ENCODE peak calls at places on chromosomes 7 and 10, in six cellular contexts. One of them, this sample, is unnamed.
A peak's percentile ranks its signal among the peaks of the same experiment; 100 is the strongest.

GRCh38 chr7:75969182-75969581 is 25.2 kb downstream of the TMEM120A start:
- DNase-seq in neuronal stem cell: no peak
- DNase-seq in mesenchymal stem cell: no peak
- DNase-seq in mesendoderm: no peak
- DNase-seq in IMR-90: no peak
- DNase-seq in H9: no peak
- DNase-seq in this sample: no peak

GRCh38 chr10:114245128-114245791 is 6.2 kb downstream of the VWA2 start:
- DNase-seq in IMR-90: no peak
- DNase-seq in H9: no peak
- DNase-seq in neuronal stem cell: no peak
- DNase-seq in mesendoderm: no peak
- DNase-seq in mesenchymal stem cell: no peak
- DNase-seq in this sample: peak; percentile 89

GRCh38 chr10:110326351-110327032 is 21.8 kb upstream of the SMNDC1 start:
- DNase-seq in H9: no peak
- DNase-seq in neuronal stem cell: no peak
- DNase-seq in IMR-90: peak; percentile 97
- DNase-seq in mesendoderm: no peak
- DNase-seq in mesenchymal stem cell: peak; percentile 87
- DNase-seq in this sample: no peak

GRCh38 chr7:26156454-26157365 is 4.7 kb downstream of the NFE2L3 start:
- DNase-seq in H9: no peak
- DNase-seq in mesendoderm: peak; percentile 53
- DNase-seq in IMR-90: peak; percentile 97
- DNase-seq in mesenchymal stem cell: peak; percentile 96
- DNase-seq in neuronal stem cell: no peak
- DNase-seq in this sample: peak; percentile 83

GRCh38 chr7:7228967-7229366 is 46.6 kb downstream of the C1GALT1 start:
- DNase-seq in H9: no peak
- DNase-seq in IMR-90: no peak
- DNase-seq in neuronal stem cell: no peak
- DNase-seq in mesendoderm: no peak
- DNase-seq in mesenchymal stem cell: peak; percentile 21
- DNase-seq in this sample: no peak

GRCh38 chr10:119412244-119412750 is 130.2 kb downstream of the RGS10 start:
- DNase-seq in IMR-90: peak; percentile 55
- DNase-seq in H9: no peak
- DNase-seq in mesenchymal stem cell: peak; percentile 97
- DNase-seq in mesendoderm: no peak
- DNase-seq in neuronal stem cell: no peak
- DNase-seq in this sample: no peak

GRCh38 chr10:123007558-123008378 is 827 bp downstream of the IKZF5 start:
- DNase-seq in neuronal stem cell: peak; percentile 18
- DNase-seq in H9: peak; percentile 32
- DNase-seq in mesenchymal stem cell: peak; percentile 79
- DNase-seq in mesendoderm: peak; percentile 79
- DNase-seq in IMR-90: peak; percentile 62
- DNase-seq in this sample: peak; percentile 43

GRCh38 chr7:111760043-111760442 is 197.8 kb upstream of the IMMP2L start:
- DNase-seq in neuronal stem cell: no peak
- DNase-seq in IMR-90: no peak
- DNase-seq in mesendoderm: no peak
- DNase-seq in H9: no peak
- DNase-seq in mesenchymal stem cell: no peak
- DNase-seq in this sample: no peak

GRCh38 chr7:44883961-44884360 is 1.4 kb downstream of the PURB start:
- DNase-seq in mesenchymal stem cell: no peak
- DNase-seq in neuronal stem cell: no peak
- DNase-seq in IMR-90: no peak
- DNase-seq in mesendoderm: no peak
- DNase-seq in H9: no peak
- DNase-seq in this sample: no peak

DNA sequence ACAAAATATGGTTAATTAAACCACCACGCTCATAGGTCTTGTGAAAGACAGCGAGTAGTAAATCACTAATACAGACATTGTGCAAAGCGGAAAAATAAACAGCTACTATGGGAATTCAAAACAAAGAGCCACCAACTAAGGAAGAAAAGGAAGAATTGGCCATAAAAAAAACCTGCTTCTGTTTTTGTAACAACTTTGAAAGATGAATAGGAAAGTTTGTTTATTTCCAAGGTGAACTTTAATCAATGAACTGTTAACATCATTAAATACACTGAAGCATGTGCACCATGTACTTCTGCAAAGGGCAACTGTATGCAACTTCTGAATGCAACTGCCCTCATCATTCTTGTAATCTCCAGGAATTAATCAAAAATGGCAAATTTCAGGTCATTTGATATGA is 651.1 kb downstream of the PARD3 start:
- DNase-seq in mesenchymal stem cell: peak; percentile 28
- DNase-seq in mesendoderm: no peak
- DNase-seq in H9: no peak
- DNase-seq in IMR-90: no peak
- DNase-seq in neuronal stem cell: no peak
- DNase-seq in this sample: no peak
- H3K23ac ChIP-seq in mesenchymal stem cell: no peak overlapping the region
- H3K23ac ChIP-seq in mesendoderm: no peak overlapping the region
- H3K23ac ChIP-seq in H9: no peak overlapping the region
- H3K23ac ChIP-seq in IMR-90: no peak overlapping the region
- H3K23ac ChIP-seq in neuronal stem cell: no peak overlapping the region
- H3K23ac ChIP-seq in this sample: no peak overlapping the region

DNA sequence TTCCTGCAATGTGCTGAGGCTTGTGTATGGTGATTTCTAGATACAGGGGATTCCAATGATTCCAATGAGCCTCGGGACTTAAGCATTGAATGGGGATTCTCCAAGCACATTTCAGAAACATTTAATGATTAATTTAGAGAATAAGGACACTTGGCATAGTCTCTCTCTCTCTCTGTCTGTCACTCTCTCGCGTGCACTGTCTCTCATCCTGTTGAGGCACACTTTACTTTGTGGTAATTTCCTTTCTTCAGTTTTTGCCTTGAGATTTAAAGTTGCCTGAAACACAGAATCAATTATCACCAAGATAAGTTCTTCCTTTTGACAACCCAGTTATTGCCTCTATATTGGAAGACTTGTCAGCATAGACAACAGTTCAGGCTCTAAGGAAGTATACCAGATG is 131.6 kb downstream of the ARID5B start:
- DNase-seq in IMR-90: no peak
- DNase-seq in mesenchymal stem cell: no peak
- DNase-seq in neuronal stem cell: no peak
- DNase-seq in mesendoderm: no peak
- DNase-seq in H9: no peak
- DNase-seq in this sample: no peak
- H3K23ac ChIP-seq in IMR-90: no peak overlapping the region
- H3K23ac ChIP-seq in mesenchymal stem cell: no peak overlapping the region
- H3K23ac ChIP-seq in neuronal stem cell: no peak overlapping the region
- H3K23ac ChIP-seq in mesendoderm: no peak overlapping the region
- H3K23ac ChIP-seq in H9: no peak overlapping the region
- H3K23ac ChIP-seq in this sample: no peak overlapping the region

DNA sequence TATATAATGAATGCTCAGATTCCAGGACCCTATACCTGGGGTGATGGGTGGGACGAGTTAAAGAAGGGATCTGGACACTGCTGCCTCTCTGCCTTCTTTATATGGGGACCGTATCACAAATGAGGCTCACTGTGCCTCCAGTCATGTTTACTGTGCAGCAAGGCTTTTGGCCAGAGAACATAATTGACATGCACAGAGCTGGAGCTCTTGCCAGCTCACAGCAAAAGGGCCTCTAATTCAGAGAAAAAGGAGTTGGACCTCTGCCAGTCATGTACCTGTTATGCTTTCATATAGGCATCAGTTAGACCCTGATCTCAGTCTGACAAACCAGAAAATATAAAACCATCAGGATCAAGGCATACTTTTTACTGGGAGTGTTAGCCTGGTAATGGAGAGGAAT is 89.8 kb downstream of the NPSR1 start:
- DNase-seq in H9: no peak
- DNase-seq in mesenchymal stem cell: no peak
- DNase-seq in neuronal stem cell: no peak
- DNase-seq in mesendoderm: no peak
- DNase-seq in IMR-90: no peak
- DNase-seq in this sample: peak; percentile 2
- H3K23ac ChIP-seq in H9: no peak overlapping the region
- H3K23ac ChIP-seq in mesenchymal stem cell: no peak overlapping the region
- H3K23ac ChIP-seq in neuronal stem cell: no peak overlapping the region
- H3K23ac ChIP-seq in mesendoderm: no peak overlapping the region
- H3K23ac ChIP-seq in IMR-90: no peak overlapping the region
- H3K23ac ChIP-seq in this sample: no peak overlapping the region

GRCh38 chr7:23474098-23474828 is 4.0 kb upstream of the IGF2BP3 start:
- DNase-seq in H9: peak; percentile 98
- DNase-seq in IMR-90: peak; percentile 95
- DNase-seq in mesenchymal stem cell: peak; percentile 98
- DNase-seq in mesendoderm: peak; percentile 100
- DNase-seq in neuronal stem cell: peak; percentile 98
- DNase-seq in this sample: peak; percentile 98
- H3K23ac ChIP-seq in H9: peak overlapping the region; percentile 9
- H3K23ac ChIP-seq in IMR-90: peak overlapping the region; percentile 96
- H3K23ac ChIP-seq in mesenchymal stem cell: peak overlapping the region; percentile 95
- H3K23ac ChIP-seq in mesendoderm: peak overlapping the region; percentile 31
- H3K23ac ChIP-seq in neuronal stem cell: peak overlapping the region; percentile 100
- H3K23ac ChIP-seq in this sample: peak overlapping the region; percentile 54

DNA sequence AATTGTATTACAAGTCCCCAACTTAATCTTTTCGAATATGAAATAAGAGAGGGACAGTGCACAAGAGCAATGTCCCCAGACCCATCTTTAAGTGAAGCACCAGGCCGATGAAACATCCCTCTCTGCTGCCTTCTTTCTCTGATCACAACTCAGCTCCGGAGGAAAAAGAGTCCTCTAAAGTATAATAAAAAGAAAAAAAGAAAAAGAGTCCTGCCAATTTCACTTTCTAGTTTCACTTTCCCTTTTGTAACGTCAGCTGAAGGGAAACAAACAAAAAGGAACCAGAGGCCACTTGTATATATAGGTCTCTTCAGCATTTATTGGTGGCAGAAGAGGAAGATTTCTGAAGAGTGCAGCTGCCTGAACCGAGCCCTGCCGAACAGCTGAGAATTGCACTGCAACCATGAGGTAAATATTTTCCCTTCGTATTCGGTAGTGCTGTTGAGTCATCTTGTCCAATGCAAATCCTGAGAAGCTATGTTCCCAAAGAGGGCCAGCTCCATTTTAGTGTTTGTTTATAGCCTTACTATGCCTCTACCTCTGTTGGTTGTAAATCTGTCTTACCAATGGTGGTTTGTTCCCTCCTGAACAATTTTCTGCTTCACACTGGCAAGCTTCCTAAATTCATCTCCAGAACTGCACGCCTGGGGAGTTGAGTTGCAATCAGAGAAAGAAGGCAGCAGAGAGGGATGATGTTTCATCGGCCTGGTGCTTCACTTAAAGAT is at the start of gene IFIT2:
- DNase-seq in IMR-90: peak; percentile 80
- DNase-seq in H9: no peak
- DNase-seq in mesendoderm: no peak
- DNase-seq in mesenchymal stem cell: peak; percentile 88
- DNase-seq in neuronal stem cell: no peak
- DNase-seq in this sample: peak; percentile 11
- H3K23ac ChIP-seq in IMR-90: peak within 1 kb of the TSS; percentile 71
- H3K23ac ChIP-seq in H9: no peak within 1 kb of the TSS
- H3K23ac ChIP-seq in mesendoderm: no peak within 1 kb of the TSS
- H3K23ac ChIP-seq in mesenchymal stem cell: no peak within 1 kb of the TSS
- H3K23ac ChIP-seq in neuronal stem cell: no peak within 1 kb of the TSS
- H3K23ac ChIP-seq in this sample: no peak within 1 kb of the TSS

DNA sequence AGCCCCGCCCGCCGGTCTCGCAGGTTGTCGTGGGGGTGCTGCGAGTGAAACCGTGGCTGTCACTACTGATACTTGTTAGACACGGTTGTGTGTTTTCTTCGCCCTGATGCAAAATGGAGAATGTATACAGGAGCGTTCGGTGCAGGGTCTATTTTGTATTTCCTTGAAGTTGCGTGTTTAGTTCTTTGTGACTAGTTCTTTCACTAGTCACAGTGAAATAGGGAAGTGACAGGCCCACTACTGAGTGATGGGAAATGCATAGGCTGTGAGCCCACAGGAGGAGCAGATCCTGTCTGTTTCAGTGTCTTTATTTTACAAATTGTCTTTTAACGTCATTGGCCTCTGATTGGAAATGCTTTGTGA is 675 bp downstream of the ABRAXAS2 start:
- DNase-seq in mesendoderm: no peak
- DNase-seq in mesenchymal stem cell: peak; percentile 29
- DNase-seq in IMR-90: no peak
- DNase-seq in H9: no peak
- DNase-seq in neuronal stem cell: no peak
- DNase-seq in this sample: peak; percentile 21
- H3K23ac ChIP-seq in mesendoderm: no peak overlapping the region
- H3K23ac ChIP-seq in mesenchymal stem cell: peak overlapping the region; percentile 97
- H3K23ac ChIP-seq in IMR-90: peak overlapping the region; percentile 67
- H3K23ac ChIP-seq in H9: no peak overlapping the region
- H3K23ac ChIP-seq in neuronal stem cell: peak overlapping the region; percentile 91
- H3K23ac ChIP-seq in this sample: no peak overlapping the region

GRCh38 chr7:22985436-22985835 is 28.5 kb downstream of the HYCC1 start:
- DNase-seq in mesenchymal stem cell: no peak
- DNase-seq in neuronal stem cell: no peak
- DNase-seq in H9: no peak
- DNase-seq in IMR-90: no peak
- DNase-seq in mesendoderm: no peak
- DNase-seq in this sample: no peak

GRCh38 chr7:22990588-22990949 is 23.4 kb downstream of the HYCC1 start:
- DNase-seq in IMR-90: peak; percentile 85
- DNase-seq in mesenchymal stem cell: peak; percentile 83
- DNase-seq in mesendoderm: peak; percentile 57
- DNase-seq in neuronal stem cell: no peak
- DNase-seq in H9: no peak
- DNase-seq in this sample: no peak

GRCh38 chr7:22995011-22995410 is 18.9 kb downstream of the HYCC1 start:
- DNase-seq in mesendoderm: no peak
- DNase-seq in neuronal stem cell: no peak
- DNase-seq in mesenchymal stem cell: no peak
- DNase-seq in IMR-90: no peak
- DNase-seq in H9: no peak
- DNase-seq in this sample: no peak

GRCh38 chr7:22992874-22993840 is 20.8 kb downstream of the HYCC1 start:
- DNase-seq in neuronal stem cell: no peak
- DNase-seq in mesenchymal stem cell: peak; percentile 41
- DNase-seq in H9: no peak
- DNase-seq in IMR-90: no peak
- DNase-seq in mesendoderm: no peak
- DNase-seq in this sample: no peak

GRCh38 chr7:22989646-22990587 is 24.0 kb downstream of the HYCC1 start:
- DNase-seq in H9: no peak
- DNase-seq in mesendoderm: no peak
- DNase-seq in IMR-90: no peak
- DNase-seq in neuronal stem cell: no peak
- DNase-seq in mesenchymal stem cell: peak; percentile 65
- DNase-seq in this sample: no peak
- H3K23ac ChIP-seq in H9: no peak overlapping the region
- H3K23ac ChIP-seq in mesendoderm: no peak overlapping the region
- H3K23ac ChIP-seq in IMR-90: no peak overlapping the region
- H3K23ac ChIP-seq in neuronal stem cell: no peak overlapping the region
- H3K23ac ChIP-seq in mesenchymal stem cell: no peak overlapping the region
- H3K23ac ChIP-seq in this sample: no peak overlapping the region